ENCODE peak calls at places on chromosomes 4 and X, in seven cellular contexts. One of them, this sample, is unnamed.
A peak's percentile ranks its signal among the peaks of the same experiment; 100 is the strongest.

GRCh38 chr4:69484011-69484410 is 11.7 kb downstream of the UGT2B4 start:
- DNase-seq in OCI-LY7: no peak
- DNase-seq in fibroblast of mammary gland: no peak
- DNase-seq in body of pancreas: no peak
- DNase-seq in AG09309: no peak
- DNase-seq in GM06990: no peak
- DNase-seq in spleen: no peak
- DNase-seq in this sample: no peak

GRCh38 chr4:89572224-89572858 is 264.6 kb downstream of the SNCA start:
- DNase-seq in OCI-LY7: no peak
- DNase-seq in fibroblast of mammary gland: no peak
- DNase-seq in body of pancreas: no peak
- DNase-seq in AG09309: no peak
- DNase-seq in GM06990: no peak
- DNase-seq in spleen: no peak
- DNase-seq in this sample: no peak

GRCh38 chr4:173507471-173508385 is 22.3 kb downstream of the HAND2 start:
- DNase-seq in OCI-LY7: no peak
- DNase-seq in fibroblast of mammary gland: no peak
- DNase-seq in body of pancreas: no peak
- DNase-seq in AG09309: no peak
- DNase-seq in GM06990: no peak
- DNase-seq in spleen: no peak
- DNase-seq in this sample: no peak

GRCh38 chrX:106894978-106895452 is 8.1 kb downstream of the RIPPLY1 start:
- DNase-seq in OCI-LY7: no peak
- DNase-seq in fibroblast of mammary gland: peak; percentile 75
- DNase-seq in body of pancreas: no peak
- DNase-seq in AG09309: peak; percentile 20
- DNase-seq in GM06990: no peak
- DNase-seq in spleen: no peak
- DNase-seq in this sample: no peak

GRCh38 chr4:178577933-178578332 is 1135.7 kb upstream of the AGA start:
- DNase-seq in OCI-LY7: peak; percentile 0
- DNase-seq in fibroblast of mammary gland: no peak
- DNase-seq in body of pancreas: no peak
- DNase-seq in AG09309: no peak
- DNase-seq in GM06990: no peak
- DNase-seq in spleen: no peak
- DNase-seq in this sample: no peak

GRCh38 chr4:80255374-80256095 is 10.9 kb upstream of the FGF5 start:
- DNase-seq in OCI-LY7: no peak
- DNase-seq in fibroblast of mammary gland: peak; percentile 76
- DNase-seq in body of pancreas: no peak
- DNase-seq in AG09309: peak; percentile 52
- DNase-seq in GM06990: no peak
- DNase-seq in spleen: no peak
- DNase-seq in this sample: no peak

GRCh38 chr4:138522366-138522765 is 280.2 kb upstream of the SLC7A11 start:
- DNase-seq in OCI-LY7: peak; percentile 38
- DNase-seq in fibroblast of mammary gland: peak; percentile 31
- DNase-seq in body of pancreas: no peak
- DNase-seq in AG09309: no peak
- DNase-seq in GM06990: no peak
- DNase-seq in spleen: no peak
- DNase-seq in this sample: peak; percentile 11

GRCh38 chrX:154595559-154595958 is 10.6 kb downstream of the CTAG1A start:
- DNase-seq in OCI-LY7: no peak
- DNase-seq in fibroblast of mammary gland: no peak
- DNase-seq in body of pancreas: no peak
- DNase-seq in AG09309: no peak
- DNase-seq in GM06990: no peak
- DNase-seq in spleen: no peak
- DNase-seq in this sample: no peak

GRCh38 chr4:81745076-81745475 is 273.4 kb upstream of the RASGEF1B start:
- DNase-seq in OCI-LY7: no peak
- DNase-seq in fibroblast of mammary gland: no peak
- DNase-seq in body of pancreas: no peak
- DNase-seq in AG09309: no peak
- DNase-seq in GM06990: no peak
- DNase-seq in spleen: no peak
- DNase-seq in this sample: no peak

GRCh38 chr4:138875886-138876608 is 139.5 kb upstream of the NOCT start:
- DNase-seq in OCI-LY7: no peak
- DNase-seq in fibroblast of mammary gland: peak; percentile 62
- DNase-seq in body of pancreas: no peak
- DNase-seq in AG09309: peak; percentile 79
- DNase-seq in GM06990: no peak
- DNase-seq in spleen: no peak
- DNase-seq in this sample: no peak

GRCh38 chr4:13528823-13529129 is 15.5 kb downstream of the NKX3-2 start:
- DNase-seq in OCI-LY7: no peak
- DNase-seq in fibroblast of mammary gland: no peak
- DNase-seq in body of pancreas: no peak
- DNase-seq in AG09309: no peak
- DNase-seq in GM06990: no peak
- DNase-seq in spleen: no peak
- DNase-seq in this sample: no peak

GRCh38 chr4:98574816-98575215 is 83.6 kb downstream of the TSPAN5 start:
- DNase-seq in OCI-LY7: no peak
- DNase-seq in fibroblast of mammary gland: no peak
- DNase-seq in body of pancreas: no peak
- DNase-seq in AG09309: no peak
- DNase-seq in GM06990: no peak
- DNase-seq in spleen: no peak
- DNase-seq in this sample: no peak

GRCh38 chrX:83845397-83845796 is 15.5 kb upstream of the CYLC1 start:
- DNase-seq in OCI-LY7: peak; percentile 39
- DNase-seq in fibroblast of mammary gland: peak; percentile 28
- DNase-seq in body of pancreas: peak; percentile 3
- DNase-seq in AG09309: no peak
- DNase-seq in GM06990: peak; percentile 6
- DNase-seq in spleen: no peak
- DNase-seq in this sample: peak; percentile 2

GRCh38 chr4:98688416-98689290 is 30.2 kb upstream of the TSPAN5 start:
- DNase-seq in OCI-LY7: no peak
- DNase-seq in fibroblast of mammary gland: peak; percentile 80
- DNase-seq in body of pancreas: no peak
- DNase-seq in AG09309: no peak
- DNase-seq in GM06990: no peak
- DNase-seq in spleen: no peak
- DNase-seq in this sample: no peak

GRCh38 chrX:108070891-108071290 is 20.5 kb downstream of the PSMD10 start:
- DNase-seq in OCI-LY7: no peak
- DNase-seq in fibroblast of mammary gland: peak; percentile 75
- DNase-seq in body of pancreas: no peak
- DNase-seq in AG09309: peak; percentile 1
- DNase-seq in GM06990: no peak
- DNase-seq in spleen: no peak
- DNase-seq in this sample: no peak

GRCh38 chr4:165355900-165356300 is 22.9 kb upstream of the CPE start:
- DNase-seq in OCI-LY7: peak; percentile 65
- DNase-seq in fibroblast of mammary gland: peak; percentile 64
- DNase-seq in body of pancreas: peak; percentile 41
- DNase-seq in AG09309: no peak
- DNase-seq in GM06990: no peak
- DNase-seq in spleen: no peak
- DNase-seq in this sample: peak; percentile 38

GRCh38 chr4:169815606-169816005 is 57.9 kb upstream of the HPF1 start:
- DNase-seq in OCI-LY7: no peak
- DNase-seq in fibroblast of mammary gland: peak; percentile 66
- DNase-seq in body of pancreas: no peak
- DNase-seq in AG09309: no peak
- DNase-seq in GM06990: no peak
- DNase-seq in spleen: no peak
- DNase-seq in this sample: no peak

GRCh38 chrX:154605566-154605965 is 13.5 kb downstream of the CTAG1B start:
- DNase-seq in OCI-LY7: no peak
- DNase-seq in fibroblast of mammary gland: no peak
- DNase-seq in body of pancreas: no peak
- DNase-seq in AG09309: no peak
- DNase-seq in GM06990: no peak
- DNase-seq in spleen: no peak
- DNase-seq in this sample: no peak

GRCh38 chr4:5712931-5713330 is 1.9 kb downstream of the EVC start:
- DNase-seq in OCI-LY7: no peak
- DNase-seq in fibroblast of mammary gland: no peak
- DNase-seq in body of pancreas: no peak
- DNase-seq in AG09309: no peak
- DNase-seq in GM06990: no peak
- DNase-seq in spleen: no peak
- DNase-seq in this sample: no peak

GRCh38 chr4:5711479-5712184 is 631 bp downstream of the EVC start:
- DNase-seq in OCI-LY7: no peak
- DNase-seq in fibroblast of mammary gland: peak; percentile 56
- DNase-seq in body of pancreas: peak; percentile 10
- DNase-seq in AG09309: no peak
- DNase-seq in GM06990: peak; percentile 66
- DNase-seq in spleen: no peak
- DNase-seq in this sample: peak; percentile 33

GRCh38 chr4:5710065-5710961 is 688 bp upstream of the EVC start:
- DNase-seq in OCI-LY7: no peak
- DNase-seq in fibroblast of mammary gland: no peak
- DNase-seq in body of pancreas: no peak
- DNase-seq in AG09309: no peak
- DNase-seq in GM06990: no peak
- DNase-seq in spleen: no peak
- DNase-seq in this sample: peak; percentile 8

GRCh38 chr4:5712517-5712916 is 1.5 kb downstream of the EVC start:
- DNase-seq in OCI-LY7: no peak
- DNase-seq in fibroblast of mammary gland: peak; percentile 92
- DNase-seq in body of pancreas: no peak
- DNase-seq in AG09309: peak; percentile 79
- DNase-seq in GM06990: peak; percentile 69
- DNase-seq in spleen: no peak
- DNase-seq in this sample: no peak

GRCh38 chr4:5710962-5711478 is at the start of gene EVC:
- DNase-seq in OCI-LY7: no peak
- DNase-seq in fibroblast of mammary gland: peak; percentile 77
- DNase-seq in body of pancreas: peak; percentile 72
- DNase-seq in AG09309: no peak
- DNase-seq in GM06990: peak; percentile 78
- DNase-seq in spleen: no peak
- DNase-seq in this sample: peak; percentile 72
- TF ChIP-seq CTCF in OCI-LY7: no peak
- TF ChIP-seq CTCF in fibroblast of mammary gland: no peak
- TF ChIP-seq CTCF in body of pancreas: no peak
- TF ChIP-seq CTCF in AG09309: no peak
- TF ChIP-seq CTCF in GM06990: no peak
- TF ChIP-seq CTCF in spleen: no peak
- TF ChIP-seq CTCF in this sample: no peak

DNA sequence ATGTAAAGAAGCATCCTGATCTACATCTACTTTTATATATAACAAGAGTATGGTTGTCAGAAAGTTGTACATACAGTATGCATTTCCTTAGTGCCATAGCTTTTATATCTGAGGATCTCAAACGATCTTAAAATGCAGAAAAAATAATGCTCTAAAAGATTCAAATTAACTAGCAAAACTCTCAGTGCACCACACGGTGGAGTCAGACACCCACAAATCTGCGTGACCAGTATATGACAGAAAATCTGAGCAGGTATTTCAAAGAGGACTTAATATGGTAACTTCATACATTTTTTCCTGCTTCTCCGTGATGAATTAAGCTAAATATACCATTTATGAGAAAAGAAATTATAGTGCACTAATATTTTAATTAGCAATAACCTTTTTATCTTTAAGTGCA is 803.0 kb downstream of the DMD start:
- DNase-seq in OCI-LY7: peak; percentile 62
- DNase-seq in fibroblast of mammary gland: peak; percentile 2
- DNase-seq in body of pancreas: no peak
- DNase-seq in AG09309: no peak
- DNase-seq in GM06990: no peak
- DNase-seq in spleen: no peak
- DNase-seq in this sample: peak; percentile 3
- TF ChIP-seq CTCF in OCI-LY7: peak; percentile 79
- TF ChIP-seq CTCF in fibroblast of mammary gland: no peak
- TF ChIP-seq CTCF in body of pancreas: no peak
- TF ChIP-seq CTCF in AG09309: no peak
- TF ChIP-seq CTCF in GM06990: peak; percentile 34
- TF ChIP-seq CTCF in spleen: no peak
- TF ChIP-seq CTCF in this sample: no peak

GRCh38 chr4:6909970-6910339 is 329 bp downstream of the TBC1D14 start:
- DNase-seq in OCI-LY7: no peak
- DNase-seq in fibroblast of mammary gland: no peak
- DNase-seq in body of pancreas: peak; percentile 39
- DNase-seq in AG09309: no peak
- DNase-seq in GM06990: no peak
- DNase-seq in spleen: peak; percentile 93
- DNase-seq in this sample: peak; percentile 38

GRCh38 chr4:6910340-6910959 is 824 bp downstream of the TBC1D14 start:
- DNase-seq in OCI-LY7: no peak
- DNase-seq in fibroblast of mammary gland: no peak
- DNase-seq in body of pancreas: no peak
- DNase-seq in AG09309: no peak
- DNase-seq in GM06990: no peak
- DNase-seq in spleen: no peak
- DNase-seq in this sample: no peak

GRCh38 chr4:6908397-6909112 is 1.1 kb upstream of the TBC1D14 start:
- DNase-seq in OCI-LY7: no peak
- DNase-seq in fibroblast of mammary gland: peak; percentile 39
- DNase-seq in body of pancreas: no peak
- DNase-seq in AG09309: no peak
- DNase-seq in GM06990: no peak
- DNase-seq in spleen: peak; percentile 82
- DNase-seq in this sample: no peak

GRCh38 chr4:6907658-6908191 is 1.9 kb upstream of the TBC1D14 start:
- DNase-seq in OCI-LY7: peak; percentile 37
- DNase-seq in fibroblast of mammary gland: peak; percentile 36
- DNase-seq in body of pancreas: peak; percentile 65
- DNase-seq in AG09309: no peak
- DNase-seq in GM06990: no peak
- DNase-seq in spleen: peak; percentile 86
- DNase-seq in this sample: peak; percentile 39

GRCh38 chr4:6909113-6909969 is at the start of gene TBC1D14:
- DNase-seq in OCI-LY7: peak; percentile 89
- DNase-seq in fibroblast of mammary gland: peak; percentile 74
- DNase-seq in body of pancreas: peak; percentile 90
- DNase-seq in AG09309: no peak
- DNase-seq in GM06990: peak; percentile 89
- DNase-seq in spleen: peak; percentile 98
- DNase-seq in this sample: peak; percentile 85
- TF ChIP-seq CTCF in OCI-LY7: peak; percentile 37
- TF ChIP-seq CTCF in fibroblast of mammary gland: no peak
- TF ChIP-seq CTCF in body of pancreas: no peak
- TF ChIP-seq CTCF in AG09309: peak; percentile 6
- TF ChIP-seq CTCF in GM06990: peak; percentile 37
- TF ChIP-seq CTCF in spleen: no peak
- TF ChIP-seq CTCF in this sample: peak; percentile 50

GRCh38 chrX:14630724-14631123 is 101.4 kb downstream of the GLRA2 start:
- DNase-seq in OCI-LY7: no peak
- DNase-seq in fibroblast of mammary gland: no peak
- DNase-seq in body of pancreas: no peak
- DNase-seq in AG09309: no peak
- DNase-seq in GM06990: no peak
- DNase-seq in spleen: no peak
- DNase-seq in this sample: peak; percentile 3
- TF ChIP-seq CTCF in OCI-LY7: peak; percentile 26
- TF ChIP-seq CTCF in fibroblast of mammary gland: no peak
- TF ChIP-seq CTCF in body of pancreas: no peak
- TF ChIP-seq CTCF in AG09309: no peak
- TF ChIP-seq CTCF in GM06990: no peak
- TF ChIP-seq CTCF in spleen: no peak
- TF ChIP-seq CTCF in this sample: no peak

GRCh38 chr4:53535567-53535966 is 55.7 kb downstream of the LNX1 start:
- DNase-seq in OCI-LY7: no peak
- DNase-seq in fibroblast of mammary gland: no peak
- DNase-seq in body of pancreas: no peak
- DNase-seq in AG09309: no peak
- DNase-seq in GM06990: no peak
- DNase-seq in spleen: no peak
- DNase-seq in this sample: no peak
- TF ChIP-seq CTCF in OCI-LY7: no peak
- TF ChIP-seq CTCF in fibroblast of mammary gland: no peak
- TF ChIP-seq CTCF in body of pancreas: no peak
- TF ChIP-seq CTCF in AG09309: no peak
- TF ChIP-seq CTCF in GM06990: no peak
- TF ChIP-seq CTCF in spleen: no peak
- TF ChIP-seq CTCF in this sample: no peak

This sample was measured in endothelial cell.